ENCODE peak calls at places on chromosome 22, in seven cellular contexts. One of them, this sample, is unnamed.

GRCh38 chr22:44569516-44569915 is 71.5 kb upstream of the RTL6 start:
- DNase-seq in CD8-positive, alpha-beta memory T cell: no peak
- DNase-seq in AG09309: no peak
- DNase-seq in left lung: peak
- DNase-seq in stomach: no peak
- DNase-seq in Calu3: no peak
- DNase-seq in adipocyte: no peak
- DNase-seq in this sample: no peak

GRCh38 chr22:23219787-23220484 is 39.6 kb downstream of the BCR start:
- DNase-seq in CD8-positive, alpha-beta memory T cell: no peak
- DNase-seq in AG09309: no peak
- DNase-seq in left lung: peak
- DNase-seq in stomach: peak
- DNase-seq in Calu3: peak
- DNase-seq in adipocyte: peak
- DNase-seq in this sample: no peak

GRCh38 chr22:48577691-48578090 is 1250.0 kb downstream of the BRD1 start:
- DNase-seq in CD8-positive, alpha-beta memory T cell: no peak
- DNase-seq in AG09309: no peak
- DNase-seq in left lung: peak
- DNase-seq in stomach: no peak
- DNase-seq in Calu3: no peak
- DNase-seq in adipocyte: no peak
- DNase-seq in this sample: no peak

GRCh38 chr22:37240941-37241320 is 3.1 kb downstream of the RAC2 start:
- DNase-seq in CD8-positive, alpha-beta memory T cell: no peak
- DNase-seq in AG09309: no peak
- DNase-seq in left lung: no peak
- DNase-seq in stomach: no peak
- DNase-seq in Calu3: no peak
- DNase-seq in adipocyte: no peak
- DNase-seq in this sample: no peak

GRCh38 chr22:29213481-29213880 is 7.8 kb downstream of the EMID1 start:
- DNase-seq in CD8-positive, alpha-beta memory T cell: no peak
- DNase-seq in AG09309: no peak
- DNase-seq in left lung: peak
- DNase-seq in stomach: no peak
- DNase-seq in Calu3: no peak
- DNase-seq in adipocyte: no peak
- DNase-seq in this sample: no peak

GRCh38 chr22:45290410-45290936 is 5.7 kb downstream of the UPK3A start:
- DNase-seq in CD8-positive, alpha-beta memory T cell: no peak
- DNase-seq in AG09309: peak
- DNase-seq in left lung: no peak
- DNase-seq in stomach: peak
- DNase-seq in Calu3: peak
- DNase-seq in adipocyte: no peak
- DNase-seq in this sample: no peak

GRCh38 chr22:39985383-39986045 is 9.2 kb upstream of the FAM83F start:
- DNase-seq in CD8-positive, alpha-beta memory T cell: no peak
- DNase-seq in AG09309: no peak
- DNase-seq in left lung: no peak
- DNase-seq in stomach: no peak
- DNase-seq in Calu3: no peak
- DNase-seq in adipocyte: no peak
- DNase-seq in this sample: no peak

GRCh38 chr22:19540394-19540793 is 16.2 kb upstream of the CLDN5 start:
- DNase-seq in CD8-positive, alpha-beta memory T cell: no peak
- DNase-seq in AG09309: no peak
- DNase-seq in left lung: no peak
- DNase-seq in stomach: no peak
- DNase-seq in Calu3: no peak
- DNase-seq in adipocyte: no peak
- DNase-seq in this sample: no peak

GRCh38 chr22:50059185-50059880 is 1.2 kb upstream of the TTLL8 start:
- DNase-seq in CD8-positive, alpha-beta memory T cell: no peak
- DNase-seq in AG09309: peak
- DNase-seq in left lung: peak
- DNase-seq in stomach: no peak
- DNase-seq in Calu3: no peak
- DNase-seq in adipocyte: peak
- DNase-seq in this sample: no peak

GRCh38 chr22:46592390-46592872 is 27.8 kb upstream of the GRAMD4 start:
- DNase-seq in CD8-positive, alpha-beta memory T cell: peak
- DNase-seq in AG09309: peak
- DNase-seq in left lung: peak
- DNase-seq in stomach: no peak
- DNase-seq in Calu3: no peak
- DNase-seq in adipocyte: no peak
- DNase-seq in this sample: peak

GRCh38 chr22:39959640-39960447 is at the start of gene TMA7B:
- DNase-seq in CD8-positive, alpha-beta memory T cell: peak
- DNase-seq in AG09309: no peak
- DNase-seq in left lung: peak
- DNase-seq in stomach: peak
- DNase-seq in Calu3: peak
- DNase-seq in adipocyte: peak
- DNase-seq in this sample: peak

GRCh38 chr22:37485714-37486223 is 415 bp downstream of the MFNG start:
- DNase-seq in CD8-positive, alpha-beta memory T cell: no peak
- DNase-seq in AG09309: no peak
- DNase-seq in left lung: no peak
- DNase-seq in stomach: no peak
- DNase-seq in Calu3: no peak
- DNase-seq in adipocyte: no peak
- DNase-seq in this sample: no peak

GRCh38 chr22:20239951-20240773 is 28.0 kb downstream of the RTN4R start:
- DNase-seq in CD8-positive, alpha-beta memory T cell: no peak
- DNase-seq in AG09309: no peak
- DNase-seq in left lung: no peak
- DNase-seq in stomach: no peak
- DNase-seq in Calu3: no peak
- DNase-seq in adipocyte: no peak
- DNase-seq in this sample: no peak

GRCh38 chr22:37032535-37033460 is 13.3 kb downstream of the MPST start:
- DNase-seq in CD8-positive, alpha-beta memory T cell: no peak
- DNase-seq in AG09309: peak
- DNase-seq in left lung: peak
- DNase-seq in stomach: peak
- DNase-seq in Calu3: peak
- DNase-seq in adipocyte: peak
- DNase-seq in this sample: no peak

GRCh38 chr22:43363580-43364435 is 20.6 kb upstream of the SCUBE1 start:
- DNase-seq in CD8-positive, alpha-beta memory T cell: no peak
- DNase-seq in AG09309: no peak
- DNase-seq in left lung: no peak
- DNase-seq in stomach: no peak
- DNase-seq in Calu3: no peak
- DNase-seq in adipocyte: no peak
- DNase-seq in this sample: no peak

GRCh38 chr22:26054846-26055245 is 114.4 kb upstream of the SEZ6L start:
- DNase-seq in CD8-positive, alpha-beta memory T cell: no peak
- DNase-seq in AG09309: no peak
- DNase-seq in left lung: no peak
- DNase-seq in stomach: no peak
- DNase-seq in Calu3: no peak
- DNase-seq in adipocyte: no peak
- DNase-seq in this sample: no peak

GRCh38 chr22:28442951-28443876 is 236.4 kb downstream of the TTC28 start:
- DNase-seq in CD8-positive, alpha-beta memory T cell: no peak
- DNase-seq in AG09309: no peak
- DNase-seq in left lung: peak
- DNase-seq in stomach: peak
- DNase-seq in Calu3: peak
- DNase-seq in adipocyte: peak
- DNase-seq in this sample: no peak

GRCh38 chr22:21447694-21448402 is 19.3 kb upstream of the TMEM191C start:
- DNase-seq in CD8-positive, alpha-beta memory T cell: no peak
- DNase-seq in AG09309: no peak
- DNase-seq in left lung: peak
- DNase-seq in stomach: peak
- DNase-seq in Calu3: no peak
- DNase-seq in adipocyte: no peak
- DNase-seq in this sample: no peak

GRCh38 chr22:27990879-27991278 is 71.8 kb upstream of the PITPNB start:
- DNase-seq in CD8-positive, alpha-beta memory T cell: no peak
- DNase-seq in AG09309: no peak
- DNase-seq in left lung: no peak
- DNase-seq in stomach: peak
- DNase-seq in Calu3: peak
- DNase-seq in adipocyte: no peak
- DNase-seq in this sample: no peak

GRCh38 chr22:50125029-50125428 is 35.2 kb downstream of the MOV10L1 start:
- DNase-seq in CD8-positive, alpha-beta memory T cell: no peak
- DNase-seq in AG09309: no peak
- DNase-seq in left lung: no peak
- DNase-seq in stomach: no peak
- DNase-seq in Calu3: no peak
- DNase-seq in adipocyte: no peak
- DNase-seq in this sample: no peak

GRCh38 chr22:45998638-45999378 is 21.8 kb upstream of the WNT7B start:
- DNase-seq in CD8-positive, alpha-beta memory T cell: no peak
- DNase-seq in AG09309: no peak
- DNase-seq in left lung: peak
- DNase-seq in stomach: no peak
- DNase-seq in Calu3: no peak
- DNase-seq in adipocyte: no peak
- DNase-seq in this sample: no peak

GRCh38 chr22:50415426-50415825 is 59.4 kb downstream of the SBF1 start:
- DNase-seq in CD8-positive, alpha-beta memory T cell: no peak
- DNase-seq in AG09309: no peak
- DNase-seq in left lung: peak
- DNase-seq in stomach: no peak
- DNase-seq in Calu3: no peak
- DNase-seq in adipocyte: no peak
- DNase-seq in this sample: no peak

GRCh38 chr22:24969588-24970301 is 17.2 kb downstream of the KIAA1671 start:
- DNase-seq in CD8-positive, alpha-beta memory T cell: no peak
- DNase-seq in AG09309: no peak
- DNase-seq in left lung: no peak
- DNase-seq in stomach: no peak
- DNase-seq in Calu3: no peak
- DNase-seq in adipocyte: peak
- DNase-seq in this sample: no peak

This sample was measured in HFF-Myc.